ENCODE peak calls at places on chromosome 14, in eight cellular contexts. L, E, G, S, W, U, O and A are unnamed samples.

GRCh38 chr14:71130491-71131179 is 223.4 kb downstream of the PCNX1 start:
- DNase-seq in L (peak), E (no peak), G (peak), S (no peak), W (no peak), U (no peak), O (no peak), A (no peak)

GRCh38 chr14:24605435-24606190 is 3.9 kb downstream of the GZMH start:
- DNase-seq in L (no peak), E (peak), G (no peak), S (peak), W (no peak), U (peak), O (no peak), A (no peak)

GRCh38 chr14:76958975-76959710 is 69.4 kb downstream of the IRF2BPL start:
- DNase-seq in L (peak), E (peak), G (peak), S (no peak), W (no peak), U (no peak), O (no peak), A (peak)

GRCh38 chr14:65277027-65277426 is 135.5 kb upstream of the FUT8 start:
- DNase-seq in L (no peak), E (no peak), G (peak), S (no peak), W (no peak), U (no peak), O (no peak), A (no peak)

GRCh38 chr14:75333523-75334190 is 55.0 kb downstream of the FOS start:
- DNase-seq in L (no peak), E (no peak), G (no peak), S (no peak), W (peak), U (no peak), O (no peak), A (no peak)

GRCh38 chr14:59377485-59377884 is 87.7 kb downstream of the GPR135 start:
- DNase-seq in L (no peak), E (no peak), G (peak), S (no peak), W (no peak), U (no peak), O (no peak), A (no peak)

GRCh38 chr14:52313903-52314481 is at the start of gene PTGER2:
- DNase-seq in L (peak), E (peak), G (peak), S (peak), W (peak), U (peak), O (peak), A (peak)

GRCh38 chr14:50062438-50063039 is 53.8 kb downstream of the VCPKMT start:
- DNase-seq in L (peak), E (peak), G (peak), S (no peak), W (no peak), U (no peak), O (no peak), A (no peak)

GRCh38 chr14:32078794-32079663 is 1.9 kb downstream of the ARHGAP5 start:
- DNase-seq in L (peak), E (peak), G (peak), S (peak), W (no peak), U (no peak), O (no peak), A (no peak)

GRCh38 chr14:82528011-82528410 is 994.4 kb upstream of the SEL1L start:
- DNase-seq in L (no peak), E (no peak), G (no peak), S (no peak), W (no peak), U (no peak), O (no peak), A (no peak)

GRCh38 chr14:101040538-101041442 is 137.3 kb upstream of the RTL1 start:
- DNase-seq in L (no peak), E (no peak), G (no peak), S (no peak), W (no peak), U (no peak), O (no peak), A (no peak)

GRCh38 chr14:66105819-66106218 is 380.4 kb upstream of the CCDC196 start:
- DNase-seq in L (peak), E (no peak), G (peak), S (no peak), W (no peak), U (no peak), O (no peak), A (peak)

GRCh38 chr14:61511558-61511924 is 183.8 kb upstream of the HIF1A start:
- DNase-seq in L (no peak), E (no peak), G (no peak), S (no peak), W (no peak), U (no peak), O (no peak), A (no peak)

GRCh38 chr14:97446087-97446486 is 648.9 kb downstream of the VRK1 start:
- DNase-seq in L (no peak), E (no peak), G (no peak), S (no peak), W (no peak), U (no peak), O (no peak), A (no peak)

GRCh38 chr14:104114421-104115130 is 23.8 kb upstream of the KIF26A start:
- DNase-seq in L (no peak), E (no peak), G (no peak), S (no peak), W (peak), U (no peak), O (peak), A (no peak)
- H3K27ac ChIP-seq in L (no peak), E (no peak), G (no peak), S (no peak), W (peak), U (no peak), O (no peak), A (no peak)

DNA sequence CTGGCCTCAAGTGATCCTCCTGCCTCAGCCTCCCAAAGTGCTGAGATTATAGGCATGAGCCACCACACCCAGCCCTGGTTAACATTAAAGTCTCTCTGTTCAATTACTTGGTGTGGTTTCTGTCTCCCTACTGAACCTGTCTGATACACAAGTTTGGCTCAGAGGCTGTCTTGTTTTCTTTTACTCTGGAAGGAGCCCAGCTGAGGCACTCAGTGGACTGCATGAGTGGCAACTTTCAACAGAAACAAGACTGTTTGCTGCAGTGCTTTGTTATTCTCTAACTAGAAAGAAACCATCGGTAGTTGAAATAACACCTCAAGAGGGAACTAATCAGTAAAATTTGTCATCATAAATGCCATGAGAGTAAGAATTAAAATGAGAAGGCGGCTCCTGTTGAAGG is 238.7 kb downstream of the FOXN3 start:
- DNase-seq in L (no peak), E (no peak), G (no peak), S (no peak), W (no peak), U (no peak), O (no peak), A (no peak)
- H3K27ac ChIP-seq in L (no peak), E (no peak), G (peak), S (no peak), W (no peak), U (no peak), O (no peak), A (no peak)

GRCh38 chr14:54728700-54729527 is 162.0 kb downstream of the SAMD4A start:
- DNase-seq in L (no peak), E (no peak), G (peak), S (no peak), W (no peak), U (no peak), O (no peak), A (no peak)

GRCh38 chr14:54725998-54726397 is 159.1 kb downstream of the SAMD4A start:
- DNase-seq in L (no peak), E (no peak), G (no peak), S (no peak), W (no peak), U (no peak), O (no peak), A (no peak)

GRCh38 chr14:54735424-54735823 is 167.2 kb downstream of the GCH1 start:
- DNase-seq in L (no peak), E (no peak), G (no peak), S (no peak), W (no peak), U (no peak), O (no peak), A (no peak)

GRCh38 chr14:54727929-54728328 is 161.0 kb downstream of the SAMD4A start:
- DNase-seq in L (no peak), E (no peak), G (no peak), S (no peak), W (no peak), U (no peak), O (peak), A (no peak)

GRCh38 chr14:54730156-54730961 is 163.4 kb downstream of the SAMD4A start:
- DNase-seq in L (peak), E (no peak), G (peak), S (no peak), W (no peak), U (peak), O (no peak), A (no peak)
- H3K27ac ChIP-seq in L (no peak), E (no peak), G (no peak), S (no peak), W (peak), U (no peak), O (no peak), A (no peak)

DNA sequence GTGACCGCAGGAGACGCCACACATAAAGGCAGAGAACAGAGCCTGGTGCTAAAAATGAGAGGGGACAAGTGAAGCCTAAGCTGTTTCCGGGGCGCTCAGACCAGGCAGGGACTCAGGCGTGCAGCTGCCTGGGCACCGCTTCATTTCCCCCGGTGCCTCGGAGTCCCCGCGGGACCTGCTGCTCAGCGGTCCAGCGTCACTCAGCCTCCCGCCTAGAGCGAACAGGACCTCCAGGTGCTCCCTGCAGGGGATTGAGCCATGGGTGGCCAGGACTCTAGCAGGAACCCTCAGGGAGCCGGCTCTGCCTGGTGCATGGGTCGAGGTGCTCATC is 31.0 kb downstream of the CCDC85C start:
- DNase-seq in L (no peak), E (no peak), G (no peak), S (no peak), W (no peak), U (no peak), O (no peak), A (no peak)
- H3K27ac ChIP-seq in L (no peak), E (no peak), G (no peak), S (no peak), W (no peak), U (no peak), O (peak), A (no peak)

GRCh38 chr14:102217399-102217798 is 77.7 kb downstream of the WDR20 start:
- DNase-seq in L (no peak), E (no peak), G (no peak), S (no peak), W (no peak), U (no peak), O (no peak), A (no peak)

GRCh38 chr14:102213984-102214658 is 74.4 kb downstream of the WDR20 start:
- DNase-seq in L (no peak), E (no peak), G (no peak), S (no peak), W (no peak), U (no peak), O (no peak), A (no peak)

GRCh38 chr14:102213470-102213869 is 73.8 kb downstream of the WDR20 start:
- DNase-seq in L (no peak), E (no peak), G (no peak), S (no peak), W (no peak), U (no peak), O (no peak), A (no peak)

GRCh38 chr14:102215071-102215470 is 75.4 kb downstream of the WDR20 start:
- DNase-seq in L (no peak), E (no peak), G (no peak), S (no peak), W (no peak), U (no peak), O (no peak), A (no peak)

DNA sequence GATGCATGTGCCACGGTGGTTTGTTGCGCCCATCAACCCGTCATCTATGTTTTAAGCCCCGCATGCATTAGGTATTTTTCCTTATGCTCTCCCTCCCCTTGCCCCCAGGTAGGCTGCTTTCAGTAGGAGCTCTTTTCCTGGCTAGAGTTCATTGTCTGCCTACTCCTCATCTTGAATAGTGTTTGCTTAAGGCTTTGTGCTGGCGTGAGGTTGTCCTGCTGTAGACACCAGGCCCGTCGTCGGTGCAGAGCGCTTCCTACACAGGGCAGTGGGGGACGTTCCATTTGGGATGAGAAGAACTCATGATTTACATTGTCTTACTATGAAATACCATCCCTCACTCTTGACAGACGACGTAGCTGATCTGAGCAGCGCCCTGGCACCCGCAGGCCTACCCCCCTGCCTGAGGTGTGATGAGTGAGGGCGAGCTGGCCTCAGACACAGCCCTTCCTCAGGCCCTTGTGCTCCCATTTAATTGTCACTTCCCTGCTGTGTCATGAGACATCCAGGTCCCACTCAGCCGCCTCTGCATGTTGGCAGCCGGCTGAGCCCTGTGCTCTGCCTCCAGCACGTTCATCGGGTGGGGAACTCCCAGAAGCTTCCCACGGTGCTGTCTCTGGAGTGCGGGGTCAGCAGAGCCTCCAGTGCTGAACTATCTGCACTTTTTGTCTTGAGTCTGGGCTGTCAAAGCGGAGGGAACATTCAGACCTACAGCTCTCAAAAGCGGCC is 76.0 kb downstream of the WDR20 start:
- DNase-seq in L (peak), E (no peak), G (no peak), S (no peak), W (no peak), U (no peak), O (no peak), A (no peak)
- H3K27ac ChIP-seq in L (no peak), E (no peak), G (no peak), S (no peak), W (no peak), U (no peak), O (no peak), A (peak)

GRCh38 chr14:99808515-99808914 is 15.3 kb downstream of the EML1 start:
- DNase-seq in L (no peak), E (no peak), G (no peak), S (no peak), W (no peak), U (no peak), O (no peak), A (no peak)

GRCh38 chr14:99808133-99808505 is 14.9 kb downstream of the EML1 start:
- DNase-seq in L (no peak), E (no peak), G (no peak), S (no peak), W (no peak), U (no peak), O (no peak), A (no peak)

GRCh38 chr14:99809864-99810854 is 16.9 kb downstream of the EML1 start:
- DNase-seq in L (no peak), E (no peak), G (no peak), S (no peak), W (peak), U (peak), O (no peak), A (no peak)

GRCh38 chr14:99807413-99808132 is 14.4 kb downstream of the EML1 start:
- DNase-seq in L (no peak), E (no peak), G (no peak), S (peak), W (no peak), U (no peak), O (no peak), A (no peak)

DNA sequence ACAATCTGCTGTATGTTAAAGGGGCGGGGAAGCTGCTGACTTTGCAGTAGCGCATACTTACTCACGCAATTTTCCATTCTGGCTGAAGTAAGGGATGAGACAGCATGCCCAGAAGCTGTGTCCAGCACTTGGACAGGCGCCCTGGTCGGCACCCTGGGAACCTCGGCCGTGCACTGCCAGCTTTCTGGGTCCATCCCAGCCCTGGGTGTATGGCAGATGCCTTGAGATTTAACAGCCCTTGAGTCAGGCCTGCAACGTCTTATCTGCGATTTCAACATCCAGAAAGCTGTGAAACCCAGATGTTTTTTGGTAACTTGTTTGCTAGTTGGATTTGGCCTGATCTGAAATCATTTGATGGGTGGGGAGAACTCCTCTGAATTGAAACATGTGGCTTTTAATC is 16.2 kb downstream of the EML1 start:
- DNase-seq in L (no peak), E (no peak), G (peak), S (no peak), W (peak), U (no peak), O (no peak), A (no peak)
- H3K27ac ChIP-seq in L (no peak), E (no peak), G (no peak), S (no peak), W (peak), U (no peak), O (no peak), A (no peak)

DNA sequence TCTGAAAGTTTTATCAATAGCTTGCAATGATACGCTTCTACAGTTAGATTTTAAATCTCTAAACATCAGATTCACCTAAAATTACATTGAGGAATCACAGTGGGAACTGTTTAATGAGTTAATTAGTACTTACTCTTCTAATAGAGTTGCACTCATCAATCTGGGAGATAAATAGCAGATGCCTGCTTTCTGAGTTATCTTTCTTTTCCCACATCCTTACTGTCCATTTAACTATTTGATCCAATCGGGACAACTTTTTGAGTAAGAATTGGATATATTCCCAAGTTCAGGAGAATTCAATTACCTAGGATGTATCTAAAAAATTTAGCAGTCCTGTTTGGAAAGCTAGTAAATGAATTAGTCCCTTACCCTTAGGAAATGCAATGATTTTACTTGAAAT is 162.3 kb downstream of the KCNH5 start:
- DNase-seq in L (no peak), E (no peak), G (no peak), S (no peak), W (no peak), U (no peak), O (no peak), A (no peak)
- H3K27ac ChIP-seq in L (no peak), E (no peak), G (no peak), S (no peak), W (no peak), U (no peak), O (no peak), A (no peak)